ENCODE peak calls at places on chromosomes 2 and 18, in seven cellular contexts. One of them, this sample, is unnamed.

GRCh38 chr2:73985318-73986084 is 791 bp downstream of the TET3 start:
- DNase-seq in mammary epithelial cell: no peak
- DNase-seq in neural progenitor cell: peak
- DNase-seq in fibroblast of lung: no peak
- DNase-seq in DND-41: peak
- DNase-seq in endodermal cell: peak
- DNase-seq in kidney: peak
- DNase-seq in this sample: no peak

GRCh38 chr18:48919547-48919946 is 31.2 kb downstream of the SMAD7 start:
- DNase-seq in mammary epithelial cell: no peak
- DNase-seq in neural progenitor cell: no peak
- DNase-seq in fibroblast of lung: no peak
- DNase-seq in DND-41: no peak
- DNase-seq in endodermal cell: no peak
- DNase-seq in kidney: no peak
- DNase-seq in this sample: peak

GRCh38 chr2:242022550-242023290 is 153.2 kb downstream of the RTP5 start:
- DNase-seq in mammary epithelial cell: no peak
- DNase-seq in neural progenitor cell: no peak
- DNase-seq in fibroblast of lung: no peak
- DNase-seq in DND-41: no peak
- DNase-seq in endodermal cell: no peak
- DNase-seq in kidney: no peak
- DNase-seq in this sample: no peak

GRCh38 chr2:850429-850828 is 100.2 kb upstream of the SNTG2 start:
- DNase-seq in mammary epithelial cell: no peak
- DNase-seq in neural progenitor cell: no peak
- DNase-seq in fibroblast of lung: no peak
- DNase-seq in DND-41: no peak
- DNase-seq in endodermal cell: no peak
- DNase-seq in kidney: no peak
- DNase-seq in this sample: no peak

GRCh38 chr2:69509011-69509749 is 71.9 kb upstream of the NFU1 start:
- DNase-seq in mammary epithelial cell: no peak
- DNase-seq in neural progenitor cell: no peak
- DNase-seq in fibroblast of lung: peak
- DNase-seq in DND-41: no peak
- DNase-seq in endodermal cell: no peak
- DNase-seq in kidney: no peak
- DNase-seq in this sample: no peak

GRCh38 chr2:81389203-81389602 is 1084.7 kb upstream of the LRRTM1 start:
- DNase-seq in mammary epithelial cell: no peak
- DNase-seq in neural progenitor cell: no peak
- DNase-seq in fibroblast of lung: no peak
- DNase-seq in DND-41: no peak
- DNase-seq in endodermal cell: no peak
- DNase-seq in kidney: no peak
- DNase-seq in this sample: peak

GRCh38 chr2:16030206-16031054 is 90.1 kb downstream of the MYCN start:
- DNase-seq in mammary epithelial cell: no peak
- DNase-seq in neural progenitor cell: peak
- DNase-seq in fibroblast of lung: no peak
- DNase-seq in DND-41: no peak
- DNase-seq in endodermal cell: peak
- DNase-seq in kidney: no peak
- DNase-seq in this sample: no peak

GRCh38 chr2:174593574-174594203 is 3.9 kb downstream of the WIPF1 start:
- DNase-seq in mammary epithelial cell: peak
- DNase-seq in neural progenitor cell: peak
- DNase-seq in fibroblast of lung: peak
- DNase-seq in DND-41: peak
- DNase-seq in endodermal cell: no peak
- DNase-seq in kidney: no peak
- DNase-seq in this sample: peak

GRCh38 chr18:22564036-22564435 is 146.3 kb upstream of the CTAGE1 start:
- DNase-seq in mammary epithelial cell: peak
- DNase-seq in neural progenitor cell: no peak
- DNase-seq in fibroblast of lung: no peak
- DNase-seq in DND-41: no peak
- DNase-seq in endodermal cell: no peak
- DNase-seq in kidney: no peak
- DNase-seq in this sample: no peak

GRCh38 chr18:14943486-14943885 is 195.5 kb downstream of the ANKRD30B start:
- DNase-seq in mammary epithelial cell: no peak
- DNase-seq in neural progenitor cell: no peak
- DNase-seq in fibroblast of lung: no peak
- DNase-seq in DND-41: no peak
- DNase-seq in endodermal cell: no peak
- DNase-seq in kidney: peak
- DNase-seq in this sample: no peak

GRCh38 chr2:28422903-28423741 is 30.5 kb downstream of the FOSL2 start:
- DNase-seq in mammary epithelial cell: no peak
- DNase-seq in neural progenitor cell: no peak
- DNase-seq in fibroblast of lung: no peak
- DNase-seq in DND-41: no peak
- DNase-seq in endodermal cell: no peak
- DNase-seq in kidney: no peak
- DNase-seq in this sample: no peak

GRCh38 chr2:134718956-134719814 is at the start of gene TMEM163:
- DNase-seq in mammary epithelial cell: no peak
- DNase-seq in neural progenitor cell: peak
- DNase-seq in fibroblast of lung: no peak
- DNase-seq in DND-41: no peak
- DNase-seq in endodermal cell: peak
- DNase-seq in kidney: no peak
- DNase-seq in this sample: no peak

GRCh38 chr2:216341151-216341550 is 31.1 kb downstream of the MARCHF4 start:
- DNase-seq in mammary epithelial cell: no peak
- DNase-seq in neural progenitor cell: no peak
- DNase-seq in fibroblast of lung: peak
- DNase-seq in DND-41: no peak
- DNase-seq in endodermal cell: no peak
- DNase-seq in kidney: no peak
- DNase-seq in this sample: no peak

GRCh38 chr2:142140434-142140845 is 9.6 kb upstream of the LRP1B start:
- DNase-seq in mammary epithelial cell: no peak
- DNase-seq in neural progenitor cell: peak
- DNase-seq in fibroblast of lung: peak
- DNase-seq in DND-41: no peak
- DNase-seq in endodermal cell: no peak
- DNase-seq in kidney: no peak
- DNase-seq in this sample: peak

GRCh38 chr18:79328917-79329316 is 66.8 kb upstream of the NFATC1 start:
- DNase-seq in mammary epithelial cell: no peak
- DNase-seq in neural progenitor cell: no peak
- DNase-seq in fibroblast of lung: no peak
- DNase-seq in DND-41: no peak
- DNase-seq in endodermal cell: no peak
- DNase-seq in kidney: no peak
- DNase-seq in this sample: no peak

GRCh38 chr2:5060956-5061355 is 631.2 kb upstream of the SOX11 start:
- DNase-seq in mammary epithelial cell: no peak
- DNase-seq in neural progenitor cell: no peak
- DNase-seq in fibroblast of lung: no peak
- DNase-seq in DND-41: no peak
- DNase-seq in endodermal cell: no peak
- DNase-seq in kidney: no peak
- DNase-seq in this sample: no peak
- H3K4me3 ChIP-seq in mammary epithelial cell: no peak
- H3K4me3 ChIP-seq in neural progenitor cell: no peak
- H3K4me3 ChIP-seq in fibroblast of lung: no peak
- H3K4me3 ChIP-seq in DND-41: no peak
- H3K4me3 ChIP-seq in endodermal cell: no peak
- H3K4me3 ChIP-seq in kidney: no peak
- H3K4me3 ChIP-seq in this sample: no peak

GRCh38 chr2:25402477-25402876 is 60.8 kb upstream of the DNMT3A start:
- DNase-seq in mammary epithelial cell: no peak
- DNase-seq in neural progenitor cell: no peak
- DNase-seq in fibroblast of lung: no peak
- DNase-seq in DND-41: no peak
- DNase-seq in endodermal cell: no peak
- DNase-seq in kidney: no peak
- DNase-seq in this sample: no peak
- H3K9ac ChIP-seq in mammary epithelial cell: no peak
- H3K9ac ChIP-seq in neural progenitor cell: no peak
- H3K9ac ChIP-seq in fibroblast of lung: no peak
- H3K9ac ChIP-seq in DND-41: no peak
- H3K9ac ChIP-seq in endodermal cell: no peak
- H3K9ac ChIP-seq in kidney: no peak
- H3K9ac ChIP-seq in this sample: no peak

DNA sequence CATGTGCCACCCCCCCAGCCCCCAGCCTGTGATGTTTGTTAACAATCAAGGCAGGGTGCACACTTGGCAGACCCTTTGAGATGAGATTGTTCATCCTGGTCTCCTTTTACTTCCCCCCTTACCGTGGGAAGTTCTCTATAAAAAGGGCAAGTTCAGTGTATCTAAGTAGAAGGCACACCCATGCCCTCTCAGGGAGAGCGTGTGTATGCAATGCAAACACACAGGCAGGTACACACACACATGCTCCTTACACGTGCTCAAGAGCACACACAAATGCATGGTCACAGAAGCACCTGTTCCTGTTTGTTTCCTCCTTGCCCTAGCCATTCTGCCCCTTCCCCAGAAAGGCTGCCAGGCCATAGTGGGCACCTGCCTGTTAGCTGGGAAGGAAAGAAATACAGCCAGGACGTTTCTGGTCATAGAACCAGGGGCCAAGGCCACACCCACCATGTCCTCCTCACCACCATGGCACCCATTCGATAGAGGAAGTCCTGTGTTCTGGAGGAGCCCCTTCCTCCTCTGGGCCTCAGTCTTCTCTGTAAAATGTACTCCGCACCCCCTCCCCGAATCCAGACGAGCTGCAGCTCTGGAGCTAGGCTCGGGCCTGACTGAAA is 3.1 kb downstream of the ATOH8 start:
- DNase-seq in mammary epithelial cell: no peak
- DNase-seq in neural progenitor cell: no peak
- DNase-seq in fibroblast of lung: no peak
- DNase-seq in DND-41: no peak
- DNase-seq in endodermal cell: no peak
- DNase-seq in kidney: no peak
- DNase-seq in this sample: no peak
- H3K4me3 ChIP-seq in mammary epithelial cell: no peak
- H3K4me3 ChIP-seq in neural progenitor cell: no peak
- H3K4me3 ChIP-seq in fibroblast of lung: no peak
- H3K4me3 ChIP-seq in DND-41: no peak
- H3K4me3 ChIP-seq in endodermal cell: no peak
- H3K4me3 ChIP-seq in kidney: peak
- H3K4me3 ChIP-seq in this sample: no peak

GRCh38 chr2:78201064-78201575 is 678.9 kb upstream of the LRRTM4 start:
- DNase-seq in mammary epithelial cell: no peak
- DNase-seq in neural progenitor cell: no peak
- DNase-seq in fibroblast of lung: no peak
- DNase-seq in DND-41: no peak
- DNase-seq in endodermal cell: no peak
- DNase-seq in kidney: no peak
- DNase-seq in this sample: no peak
- H3K9ac ChIP-seq in mammary epithelial cell: no peak
- H3K9ac ChIP-seq in neural progenitor cell: no peak
- H3K9ac ChIP-seq in fibroblast of lung: no peak
- H3K9ac ChIP-seq in DND-41: no peak
- H3K9ac ChIP-seq in endodermal cell: no peak
- H3K9ac ChIP-seq in kidney: no peak
- H3K9ac ChIP-seq in this sample: no peak

GRCh38 chr2:130755234-130756040 is at the start of gene AMER3:
- DNase-seq in mammary epithelial cell: no peak
- DNase-seq in neural progenitor cell: peak
- DNase-seq in fibroblast of lung: no peak
- DNase-seq in DND-41: no peak
- DNase-seq in endodermal cell: peak
- DNase-seq in kidney: peak
- DNase-seq in this sample: peak
- H3K4me3 ChIP-seq in mammary epithelial cell: peak
- H3K4me3 ChIP-seq in neural progenitor cell: peak
- H3K4me3 ChIP-seq in fibroblast of lung: no peak
- H3K4me3 ChIP-seq in DND-41: no peak
- H3K4me3 ChIP-seq in endodermal cell: peak
- H3K4me3 ChIP-seq in kidney: peak
- H3K4me3 ChIP-seq in this sample: peak

GRCh38 chr2:20339012-20339411 is 11.6 kb downstream of the PUM2 start:
- DNase-seq in mammary epithelial cell: no peak
- DNase-seq in neural progenitor cell: no peak
- DNase-seq in fibroblast of lung: no peak
- DNase-seq in DND-41: no peak
- DNase-seq in endodermal cell: no peak
- DNase-seq in kidney: no peak
- DNase-seq in this sample: no peak

GRCh38 chr2:20330202-20330601 is 20.4 kb downstream of the PUM2 start:
- DNase-seq in mammary epithelial cell: no peak
- DNase-seq in neural progenitor cell: no peak
- DNase-seq in fibroblast of lung: no peak
- DNase-seq in DND-41: no peak
- DNase-seq in endodermal cell: no peak
- DNase-seq in kidney: no peak
- DNase-seq in this sample: no peak

GRCh38 chr2:20333738-20334137 is 16.9 kb downstream of the PUM2 start:
- DNase-seq in mammary epithelial cell: no peak
- DNase-seq in neural progenitor cell: no peak
- DNase-seq in fibroblast of lung: no peak
- DNase-seq in DND-41: no peak
- DNase-seq in endodermal cell: no peak
- DNase-seq in kidney: no peak
- DNase-seq in this sample: no peak

GRCh38 chr2:20334645-20335203 is 15.9 kb downstream of the PUM2 start:
- DNase-seq in mammary epithelial cell: no peak
- DNase-seq in neural progenitor cell: no peak
- DNase-seq in fibroblast of lung: no peak
- DNase-seq in DND-41: no peak
- DNase-seq in endodermal cell: no peak
- DNase-seq in kidney: no peak
- DNase-seq in this sample: no peak
- H3K9ac ChIP-seq in mammary epithelial cell: no peak
- H3K9ac ChIP-seq in neural progenitor cell: no peak
- H3K9ac ChIP-seq in fibroblast of lung: no peak
- H3K9ac ChIP-seq in DND-41: no peak
- H3K9ac ChIP-seq in endodermal cell: no peak
- H3K9ac ChIP-seq in kidney: no peak
- H3K9ac ChIP-seq in this sample: no peak

DNA sequence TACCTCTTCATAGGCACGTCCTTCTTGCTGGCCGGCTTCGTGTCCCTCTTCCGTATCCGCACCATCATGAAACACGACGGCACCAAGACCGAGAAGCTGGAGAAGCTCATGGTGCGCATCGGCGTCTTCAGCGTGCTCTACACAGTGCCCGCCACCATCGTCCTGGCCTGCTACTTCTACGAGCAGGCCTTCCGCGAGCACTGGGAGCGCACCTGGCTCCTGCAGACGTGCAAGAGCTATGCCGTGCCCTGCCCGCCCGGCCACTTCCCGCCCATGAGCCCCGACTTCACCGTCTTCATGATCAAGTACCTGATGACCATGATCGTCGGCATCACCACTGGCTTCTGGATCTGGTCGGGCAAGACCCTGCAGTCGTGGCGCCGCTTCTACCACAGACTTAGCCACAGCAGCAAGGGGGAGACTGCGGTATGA is 2.3 kb downstream of the FZD7 start:
- DNase-seq in mammary epithelial cell: peak
- DNase-seq in neural progenitor cell: peak
- DNase-seq in fibroblast of lung: no peak
- DNase-seq in DND-41: no peak
- DNase-seq in endodermal cell: peak
- DNase-seq in kidney: peak
- DNase-seq in this sample: peak
- H3K4me3 ChIP-seq in mammary epithelial cell: peak
- H3K4me3 ChIP-seq in neural progenitor cell: peak
- H3K4me3 ChIP-seq in fibroblast of lung: peak
- H3K4me3 ChIP-seq in DND-41: no peak
- H3K4me3 ChIP-seq in endodermal cell: peak
- H3K4me3 ChIP-seq in kidney: peak
- H3K4me3 ChIP-seq in this sample: peak

This sample was measured in mesendoderm.